ENCODE peak calls at places on chromosome 1, in seven cellular contexts. One of them, this sample, is unnamed.

GRCh38 chr1:201783572-201783971 is 45.4 kb upstream of the IPO9 start:
- DNase-seq in GOT3: no peak
- DNase-seq in NCI-H2171 treated with DMSO at 0.1 percent for 48 hours: no peak
- DNase-seq in effector memory CD4-positive, alpha-beta T cell: no peak
- DNase-seq in CD8-positive, alpha-beta memory T cell: no peak
- DNase-seq in stimulated activated CD8-positive, alpha-beta memory T cell treated with anti-CD3 and anti-CD28 coated beads, Interleukin-15, amount 100 ng/mL, for 48 hours: no peak
- DNase-seq in GM12865: peak; percentile 6
- DNase-seq in this sample: no peak

GRCh38 chr1:109201123-109201703 is 12.5 kb upstream of the SARS1 start:
- DNase-seq in GOT3: peak; percentile 10
- DNase-seq in NCI-H2171 treated with DMSO at 0.1 percent for 48 hours: peak; percentile 41
- DNase-seq in effector memory CD4-positive, alpha-beta T cell: no peak
- DNase-seq in CD8-positive, alpha-beta memory T cell: no peak
- DNase-seq in stimulated activated CD8-positive, alpha-beta memory T cell treated with anti-CD3 and anti-CD28 coated beads, Interleukin-15, amount 100 ng/mL, for 48 hours: peak; percentile 61
- DNase-seq in GM12865: peak; percentile 39
- DNase-seq in this sample: peak; percentile 77

GRCh38 chr1:243249214-243249613 is 5.9 kb downstream of the CEP170 start:
- DNase-seq in GOT3: no peak
- DNase-seq in NCI-H2171 treated with DMSO at 0.1 percent for 48 hours: no peak
- DNase-seq in effector memory CD4-positive, alpha-beta T cell: no peak
- DNase-seq in CD8-positive, alpha-beta memory T cell: no peak
- DNase-seq in stimulated activated CD8-positive, alpha-beta memory T cell treated with anti-CD3 and anti-CD28 coated beads, Interleukin-15, amount 100 ng/mL, for 48 hours: no peak
- DNase-seq in GM12865: no peak
- DNase-seq in this sample: no peak

GRCh38 chr1:58976294-58976693 is 192.4 kb upstream of the JUN start:
- DNase-seq in GOT3: no peak
- DNase-seq in NCI-H2171 treated with DMSO at 0.1 percent for 48 hours: no peak
- DNase-seq in effector memory CD4-positive, alpha-beta T cell: no peak
- DNase-seq in CD8-positive, alpha-beta memory T cell: no peak
- DNase-seq in stimulated activated CD8-positive, alpha-beta memory T cell treated with anti-CD3 and anti-CD28 coated beads, Interleukin-15, amount 100 ng/mL, for 48 hours: no peak
- DNase-seq in GM12865: no peak
- DNase-seq in this sample: no peak

GRCh38 chr1:81699234-81699633 is 101.5 kb upstream of the ADGRL2 start:
- DNase-seq in GOT3: no peak
- DNase-seq in NCI-H2171 treated with DMSO at 0.1 percent for 48 hours: no peak
- DNase-seq in effector memory CD4-positive, alpha-beta T cell: no peak
- DNase-seq in CD8-positive, alpha-beta memory T cell: no peak
- DNase-seq in stimulated activated CD8-positive, alpha-beta memory T cell treated with anti-CD3 and anti-CD28 coated beads, Interleukin-15, amount 100 ng/mL, for 48 hours: no peak
- DNase-seq in GM12865: no peak
- DNase-seq in this sample: no peak

GRCh38 chr1:2596530-2597333 is 10.2 kb downstream of the PRXL2B start:
- DNase-seq in GOT3: no peak
- DNase-seq in NCI-H2171 treated with DMSO at 0.1 percent for 48 hours: peak; percentile 72
- DNase-seq in effector memory CD4-positive, alpha-beta T cell: no peak
- DNase-seq in CD8-positive, alpha-beta memory T cell: no peak
- DNase-seq in stimulated activated CD8-positive, alpha-beta memory T cell treated with anti-CD3 and anti-CD28 coated beads, Interleukin-15, amount 100 ng/mL, for 48 hours: no peak
- DNase-seq in GM12865: no peak
- DNase-seq in this sample: no peak

GRCh38 chr1:39845569-39846566 is 37.4 kb downstream of the TRIT1 start:
- DNase-seq in GOT3: no peak
- DNase-seq in NCI-H2171 treated with DMSO at 0.1 percent for 48 hours: peak; percentile 99
- DNase-seq in effector memory CD4-positive, alpha-beta T cell: peak; percentile 80
- DNase-seq in CD8-positive, alpha-beta memory T cell: peak; percentile 79
- DNase-seq in stimulated activated CD8-positive, alpha-beta memory T cell treated with anti-CD3 and anti-CD28 coated beads, Interleukin-15, amount 100 ng/mL, for 48 hours: peak; percentile 49
- DNase-seq in GM12865: peak; percentile 92
- DNase-seq in this sample: peak; percentile 60

GRCh38 chr1:100034465-100034864 is 64.7 kb downstream of the SLC35A3 start:
- DNase-seq in GOT3: no peak
- DNase-seq in NCI-H2171 treated with DMSO at 0.1 percent for 48 hours: peak; percentile 60
- DNase-seq in effector memory CD4-positive, alpha-beta T cell: no peak
- DNase-seq in CD8-positive, alpha-beta memory T cell: peak; percentile 16
- DNase-seq in stimulated activated CD8-positive, alpha-beta memory T cell treated with anti-CD3 and anti-CD28 coated beads, Interleukin-15, amount 100 ng/mL, for 48 hours: no peak
- DNase-seq in GM12865: peak; percentile 44
- DNase-seq in this sample: no peak

GRCh38 chr1:153262462-153263157 is 3.1 kb downstream of the LORICRIN start:
- DNase-seq in GOT3: no peak
- DNase-seq in NCI-H2171 treated with DMSO at 0.1 percent for 48 hours: peak; percentile 39
- DNase-seq in effector memory CD4-positive, alpha-beta T cell: no peak
- DNase-seq in CD8-positive, alpha-beta memory T cell: no peak
- DNase-seq in stimulated activated CD8-positive, alpha-beta memory T cell treated with anti-CD3 and anti-CD28 coated beads, Interleukin-15, amount 100 ng/mL, for 48 hours: no peak
- DNase-seq in GM12865: peak; percentile 34
- DNase-seq in this sample: no peak

GRCh38 chr1:108049083-108049819 is 84.3 kb upstream of the VAV3 start:
- DNase-seq in GOT3: no peak
- DNase-seq in NCI-H2171 treated with DMSO at 0.1 percent for 48 hours: peak; percentile 15
- DNase-seq in effector memory CD4-positive, alpha-beta T cell: no peak
- DNase-seq in CD8-positive, alpha-beta memory T cell: peak; percentile 16
- DNase-seq in stimulated activated CD8-positive, alpha-beta memory T cell treated with anti-CD3 and anti-CD28 coated beads, Interleukin-15, amount 100 ng/mL, for 48 hours: no peak
- DNase-seq in GM12865: peak; percentile 34
- DNase-seq in this sample: no peak

GRCh38 chr1:182198006-182198605 is 136.6 kb upstream of the ZNF648 start:
- DNase-seq in GOT3: no peak
- DNase-seq in NCI-H2171 treated with DMSO at 0.1 percent for 48 hours: no peak
- DNase-seq in effector memory CD4-positive, alpha-beta T cell: no peak
- DNase-seq in CD8-positive, alpha-beta memory T cell: no peak
- DNase-seq in stimulated activated CD8-positive, alpha-beta memory T cell treated with anti-CD3 and anti-CD28 coated beads, Interleukin-15, amount 100 ng/mL, for 48 hours: no peak
- DNase-seq in GM12865: peak; percentile 44
- DNase-seq in this sample: no peak

GRCh38 chr1:115356356-115356755 is 18.3 kb upstream of the NGF start:
- DNase-seq in GOT3: no peak
- DNase-seq in NCI-H2171 treated with DMSO at 0.1 percent for 48 hours: no peak
- DNase-seq in effector memory CD4-positive, alpha-beta T cell: no peak
- DNase-seq in CD8-positive, alpha-beta memory T cell: no peak
- DNase-seq in stimulated activated CD8-positive, alpha-beta memory T cell treated with anti-CD3 and anti-CD28 coated beads, Interleukin-15, amount 100 ng/mL, for 48 hours: no peak
- DNase-seq in GM12865: no peak
- DNase-seq in this sample: no peak

GRCh38 chr1:183450086-183450485 is 22.2 kb upstream of the SMG7 start:
- DNase-seq in GOT3: no peak
- DNase-seq in NCI-H2171 treated with DMSO at 0.1 percent for 48 hours: peak; percentile 70
- DNase-seq in effector memory CD4-positive, alpha-beta T cell: no peak
- DNase-seq in CD8-positive, alpha-beta memory T cell: no peak
- DNase-seq in stimulated activated CD8-positive, alpha-beta memory T cell treated with anti-CD3 and anti-CD28 coated beads, Interleukin-15, amount 100 ng/mL, for 48 hours: no peak
- DNase-seq in GM12865: no peak
- DNase-seq in this sample: no peak